ENCODE peak calls at places on chromosome 20, in nine cellular contexts. D is heart right ventricle; E is posterior cingulate gyrus; R is ELR; H is RPMI8226; M is activated T-helper 1 cell treated with anti-CD3 and anti-CD28 coated beads, Interleukin-12 subunit alpha, Interleukin-12 subunit beta, Interleukin-2, Interleukin-4 antibody, amounts not matched to agents 30 ng/mL and 10 ng/mL and 1 ng/mL, durations not matched to agents 14 hours and 24 hours and 36 hours; F is left ventricle myocardium inferior; X is cardiac fibroblast; Q is AG20443. N is an unnamed sample.

GRCh38 chr20:30602424-30602823 is 655.0 kb upstream of the DEFB115 start:
- DNase-seq in D (no peak), E (no peak), R (no peak), H (no peak), M (no peak), F (no peak), X (no peak), Q (no peak), N (no peak)

GRCh38 chr20:37310951-37311350 is 21.5 kb downstream of the MANBAL start:
- DNase-seq in D (no peak), E (no peak), R (no peak), H (no peak), M (no peak), F (no peak), X (no peak), Q (no peak), N (no peak)

GRCh38 chr20:57860576-57860975 is 150.8 kb upstream of the PMEPA1 start:
- DNase-seq in D (no peak), E (no peak), R (no peak), H (no peak), M (no peak), F (no peak), X (no peak), Q (no peak), N (no peak)

GRCh38 chr20:61295726-61296628 is 43.9 kb downstream of the CDH4 start:
- DNase-seq in D (no peak), E (no peak), R (peak), H (no peak), M (no peak), F (no peak), X (no peak), Q (no peak), N (no peak)

GRCh38 chr20:1720226-1720625 is 62.6 kb upstream of the SIRPG start:
- DNase-seq in D (no peak), E (no peak), R (no peak), H (no peak), M (no peak), F (no peak), X (no peak), Q (no peak), N (no peak)

GRCh38 chr20:53157443-53158408 is 185.6 kb downstream of the TSHZ2 start:
- DNase-seq in D (peak), E (no peak), R (peak), H (peak), M (no peak), F (no peak), X (peak), Q (no peak), N (no peak)

GRCh38 chr20:34983995-34984735 is 28.5 kb downstream of the MYH7B start:
- DNase-seq in D (no peak), E (no peak), R (no peak), H (no peak), M (no peak), F (peak), X (no peak), Q (no peak), N (no peak)

GRCh38 chr20:52105045-52105572 is 86.5 kb downstream of the ZFP64 start:
- DNase-seq in D (peak), E (no peak), R (peak), H (no peak), M (no peak), F (no peak), X (peak), Q (peak), N (no peak)

GRCh38 chr20:18416478-18416877 is 50.4 kb downstream of the DZANK1 start:
- DNase-seq in D (no peak), E (no peak), R (no peak), H (no peak), M (no peak), F (no peak), X (no peak), Q (no peak), N (no peak)

GRCh38 chr20:45440424-45440823 is 24.5 kb downstream of the PIGT start:
- DNase-seq in D (no peak), E (no peak), R (no peak), H (no peak), M (no peak), F (no peak), X (no peak), Q (no peak), N (no peak)

GRCh38 chr20:48480391-48480790 is 347.4 kb downstream of the PREX1 start:
- DNase-seq in D (no peak), E (no peak), R (no peak), H (no peak), M (no peak), F (no peak), X (no peak), Q (no peak), N (no peak)